ENCODE peak calls at places on chromosomes 11 and 22, in four cellular contexts. M is H1, C is heart right ventricle, G is bronchial epithelial cell. T is an unnamed sample.

GRCh38 chr11:93783767-93784151 is 323 bp upstream of the MED17 start:
- DNase-seq in M (no peak), G (peak), C (no peak), T (no peak)

GRCh38 chr22:49068861-49069260 is 758.8 kb downstream of the BRD1 start:
- DNase-seq in C (no peak), G (no peak), M (no peak), T (no peak)

GRCh38 chr11:115980747-115981475 is 476.7 kb upstream of the CADM1 start:
- DNase-seq in G (no peak), C (no peak), M (no peak), T (no peak)

GRCh38 chr22:22380098-22381030 is 128.2 kb downstream of the ZNF280B start:
- DNase-seq in M (peak), C (no peak), G (no peak), T (no peak)

GRCh38 chr11:30000986-30001385 is 15.8 kb downstream of the KCNA4 start:
- DNase-seq in C (peak), G (no peak), M (no peak), T (no peak)

GRCh38 chr11:14974723-14975587 is 2.8 kb upstream of the CALCA start:
- DNase-seq in M (peak), C (no peak), G (peak), T (no peak)

GRCh38 chr11:112902411-112903011 is 58.7 kb upstream of the NCAM1 start:
- DNase-seq in C (no peak), M (no peak), G (no peak), T (no peak)

GRCh38 chr11:17568944-17569343 is 21.9 kb downstream of the OTOG start:
- DNase-seq in M (peak), C (no peak), G (no peak), T (no peak)

GRCh38 chr11:129530154-129530895 is 154.7 kb downstream of the BARX2 start:
- DNase-seq in M (no peak), C (no peak), G (no peak), T (no peak)

GRCh38 chr22:46754110-46754799 is 8.2 kb upstream of the TBC1D22A start:
- DNase-seq in G (peak), C (peak), M (no peak), T (no peak)

GRCh38 chr11:77092382-77092781 is 10.3 kb upstream of the OMP start:
- DNase-seq in M (no peak), C (no peak), G (no peak), T (no peak)

GRCh38 chr11:64870176-64870892 is 8.1 kb downstream of the EHD1 start:
- DNase-seq in C (no peak), M (no peak), G (peak), T (no peak)

GRCh38 chr11:22581354-22581753 is 44.3 kb downstream of the FANCF start:
- DNase-seq in G (no peak), M (no peak), C (no peak), T (no peak)

GRCh38 chr11:10514210-10514609 is 26.8 kb downstream of the RNF141 start:
- DNase-seq in G (peak), M (no peak), C (no peak), T (no peak)
- TF ChIP-seq CTCF in G (no peak), M (no peak), C (peak), T (peak)

DNA sequence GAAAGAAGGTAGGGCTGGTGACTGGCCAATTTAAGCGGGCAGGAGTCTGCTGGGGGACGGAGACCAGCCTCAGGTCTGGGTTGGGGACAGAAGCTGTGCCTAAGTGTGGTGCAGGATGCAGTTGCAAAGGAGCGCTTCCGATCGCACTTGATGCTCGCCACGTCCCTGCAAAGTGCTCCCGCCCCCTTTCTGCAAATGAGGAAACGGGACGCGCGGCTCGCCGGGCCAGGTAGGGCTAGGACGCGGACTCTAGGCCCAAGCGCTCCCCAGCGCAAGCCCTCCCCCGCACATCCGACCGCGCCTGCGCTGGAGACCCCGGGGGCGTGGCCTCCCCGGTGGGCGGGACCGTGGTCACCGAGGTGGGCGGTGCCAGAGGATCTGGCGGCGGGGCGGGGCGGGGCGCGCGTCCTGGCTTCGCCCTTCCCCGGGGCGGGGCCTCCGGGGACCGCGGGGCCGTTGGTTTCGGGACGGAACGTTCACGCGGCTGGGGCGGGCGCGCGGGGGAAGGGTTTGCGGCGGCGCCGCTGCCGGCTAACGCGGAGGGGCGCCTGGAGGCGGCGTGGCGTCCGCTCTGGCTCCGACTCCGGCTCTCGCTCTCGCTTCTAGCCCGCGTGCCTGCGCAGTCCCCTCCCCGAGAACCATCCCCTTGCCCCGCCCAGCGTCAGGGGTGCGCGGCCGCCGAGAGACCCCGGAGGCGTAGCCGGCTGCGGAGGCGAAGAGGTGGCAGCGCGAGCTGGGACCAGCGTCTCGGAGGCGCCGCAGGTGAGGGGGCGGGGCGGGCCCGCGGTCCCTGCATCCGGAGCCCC is at the start of gene FAM118A:
- DNase-seq in C (peak), G (peak), M (peak), T (peak)
- TF ChIP-seq CTCF in C (no peak), G (peak), M (no peak), T (no peak)

GRCh38 chr11:69797156-69797555 is 22.0 kb upstream of the FGF4 start:
- DNase-seq in C (no peak), G (no peak), M (no peak), T (no peak)
- TF ChIP-seq CTCF in C (no peak), G (no peak), M (peak), T (no peak)

GRCh38 chr11:69970785-69971535 is 107.2 kb upstream of the ANO1 start:
- DNase-seq in G (no peak), M (no peak), C (no peak), T (no peak)
- TF ChIP-seq CTCF in G (no peak), M (no peak), C (no peak), T (no peak)

GRCh38 chr22:34587357-34588356 is 478.3 kb upstream of the ISX start:
- DNase-seq in C (no peak), G (no peak), M (no peak), T (no peak)

GRCh38 chr22:34588893-34589545 is 476.9 kb upstream of the ISX start:
- DNase-seq in M (no peak), C (no peak), G (no peak), T (no peak)

DNA sequence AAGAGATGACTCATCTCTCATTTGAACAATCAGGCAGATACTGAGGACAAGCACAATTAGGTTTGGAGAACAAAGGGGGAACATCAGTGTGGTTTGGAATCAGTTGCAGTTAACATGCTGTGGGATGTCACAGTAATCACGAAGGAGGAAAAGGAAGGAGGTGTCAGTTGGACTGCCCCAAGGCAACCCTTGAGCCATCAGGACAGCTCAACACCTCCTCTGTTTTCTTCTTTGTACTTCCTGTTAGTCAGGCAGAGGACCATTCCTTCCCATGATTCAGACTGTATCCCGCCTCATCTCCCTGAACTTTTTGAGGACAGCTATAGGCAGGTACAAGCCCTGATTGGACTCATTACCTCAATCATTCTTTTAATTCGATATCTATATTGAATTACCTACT is 473.6 kb upstream of the ISX start:
- DNase-seq in C (no peak), G (no peak), M (no peak), T (no peak)
- TF ChIP-seq CTCF in C (no peak), G (no peak), M (no peak), T (no peak)

GRCh38 chr11:811446-812245 is 1.9 kb downstream of the RPLP2 start:
- DNase-seq in M (no peak), G (no peak), C (no peak), T (no peak)
- TF ChIP-seq CTCF in M (no peak), G (peak), C (peak), T (no peak)

DNA sequence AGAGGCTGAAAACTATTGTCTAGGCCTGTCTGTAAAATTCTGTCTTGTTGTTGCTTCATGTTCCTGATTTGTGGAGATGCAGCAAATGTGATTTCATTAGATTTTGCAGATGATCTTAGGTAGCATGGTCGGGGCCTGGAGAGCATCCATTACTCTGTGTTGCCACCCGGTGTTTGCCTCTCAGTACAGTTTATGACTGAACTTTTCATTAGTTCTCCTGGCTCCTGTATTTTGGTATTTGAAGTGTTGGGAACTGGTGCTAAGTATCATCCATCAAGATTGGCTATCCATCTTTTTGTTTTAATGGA is 7.7 kb downstream of the YWHAH start:
- DNase-seq in C (no peak), G (no peak), M (no peak), T (no peak)
- TF ChIP-seq CTCF in C (peak), G (no peak), M (no peak), T (no peak)

T was measured in D721Med.